ENCODE peak calls at places on chromosome 22, in eight cellular contexts. P is A549; L is Caki2; F is RPMI7951; I is fibroblast of lung; Q is activated T-helper 9 cell treated with anti-CD3 and anti-CD28 coated beads, Interleukin-2, amount 50 U/mL, for 16 hours; D is CD8-positive, alpha-beta memory T cell; M is activated T-cell treated with anti-CD3 and anti-CD28 coated beads, Interleukin-2, amount 50 U/mL, for 72 hours. Y is an unnamed sample.

GRCh38 chr22:22855617-22856308 is 31.9 kb upstream of the IGLL5 start:
- DNase-seq in D (peak), Q (no peak), I (no peak), L (no peak), F (peak), M (peak), P (no peak), Y (peak)

GRCh38 chr22:33337524-33337923 is 279.3 kb upstream of the SYN3 start:
- DNase-seq in I (no peak), P (no peak), F (no peak), D (no peak), M (no peak), Q (no peak), L (peak), Y (no peak)

GRCh38 chr22:41407433-41407832 is 25.7 kb downstream of the TEF start:
- DNase-seq in D (no peak), I (no peak), F (no peak), M (no peak), Q (no peak), L (no peak), P (no peak), Y (no peak)

GRCh38 chr22:50399751-50400331 is 56.7 kb downstream of the PPP6R2 start:
- DNase-seq in I (no peak), D (no peak), L (peak), F (peak), Q (no peak), P (peak), M (peak), Y (peak)

GRCh38 chr22:38963872-38964271 is 6.5 kb downstream of the APOBEC3A start:
- DNase-seq in F (no peak), L (no peak), M (no peak), I (no peak), D (no peak), Q (no peak), P (no peak), Y (no peak)

GRCh38 chr22:42361523-42361922 is 70.7 kb downstream of the NFAM1 start:
- DNase-seq in Q (no peak), M (no peak), P (no peak), L (no peak), F (no peak), D (no peak), I (no peak), Y (no peak)

GRCh38 chr22:46007848-46008261 is 30.9 kb upstream of the WNT7B start:
- DNase-seq in I (peak), Q (no peak), F (no peak), M (no peak), D (no peak), L (no peak), P (no peak), Y (no peak)

GRCh38 chr22:44259366-44260215 is 53.2 kb downstream of the SHISAL1 start:
- DNase-seq in D (no peak), F (no peak), P (no peak), M (no peak), L (no peak), I (no peak), Q (no peak), Y (no peak)

GRCh38 chr22:37230673-37231405 is 13.2 kb downstream of the RAC2 start:
- DNase-seq in D (peak), I (no peak), Q (peak), P (no peak), M (peak), F (no peak), L (no peak), Y (no peak)

GRCh38 chr22:34902335-34902734 is 163.6 kb upstream of the ISX start:
- DNase-seq in F (peak), M (no peak), I (no peak), L (no peak), Q (no peak), D (no peak), P (no peak), Y (no peak)

GRCh38 chr22:47558828-47559700 is 796.6 kb downstream of the TBC1D22A start:
- DNase-seq in L (no peak), M (no peak), P (no peak), D (no peak), F (no peak), Q (no peak), I (no peak), Y (no peak)

GRCh38 chr22:31055322-31056159 is 25.6 kb upstream of the SMTN start:
- DNase-seq in Q (no peak), I (peak), P (peak), F (peak), L (peak), M (no peak), D (no peak), Y (no peak)

GRCh38 chr22:50702261-50702671 is 29.6 kb downstream of the SHANK3 start:
- DNase-seq in P (no peak), L (no peak), D (no peak), Q (no peak), F (no peak), M (no peak), I (no peak), Y (no peak)

GRCh38 chr22:22357024-22357868 is 112.7 kb downstream of the VPREB1 start:
- DNase-seq in M (peak), D (peak), Q (peak), F (peak), L (peak), I (peak), P (peak), Y (peak)

GRCh38 chr22:29216011-29216872 is 10.5 kb downstream of the EMID1 start:
- DNase-seq in Q (no peak), F (no peak), D (no peak), L (no peak), I (no peak), M (no peak), P (no peak), Y (no peak)

GRCh38 chr22:30187726-30188407 is 58.7 kb downstream of the LIF start:
- DNase-seq in L (no peak), Q (no peak), I (peak), M (no peak), F (no peak), P (no peak), D (no peak), Y (no peak)

GRCh38 chr22:40238425-40239344 is 61.0 kb downstream of the TNRC6B start:
- DNase-seq in I (peak), D (no peak), F (peak), Q (no peak), P (peak), M (no peak), L (peak), Y (no peak)

GRCh38 chr22:25120093-25120561 is 79.5 kb upstream of the CRYBB3 start:
- DNase-seq in I (no peak), P (no peak), F (peak), D (no peak), L (peak), Q (no peak), M (no peak), Y (no peak)

GRCh38 chr22:33030923-33031525 is 27.2 kb downstream of the SYN3 start:
- DNase-seq in I (no peak), M (no peak), L (no peak), P (no peak), F (no peak), D (no peak), Q (no peak), Y (no peak)

GRCh38 chr22:28585324-28585723 is 94.3 kb downstream of the TTC28 start:
- DNase-seq in P (no peak), D (no peak), Q (no peak), I (no peak), M (no peak), L (no peak), F (no peak), Y (no peak)

GRCh38 chr22:48575567-48576332 is 1251.9 kb downstream of the BRD1 start:
- DNase-seq in M (no peak), F (no peak), I (no peak), Q (no peak), L (no peak), D (no peak), P (no peak), Y (no peak)

GRCh38 chr22:31148953-31149627 is 8.8 kb upstream of the PLA2G3 start:
- DNase-seq in L (peak), M (peak), Q (no peak), I (peak), F (peak), D (no peak), P (peak), Y (peak)

GRCh38 chr22:30600925-30601324 is 6.0 kb upstream of the TCN2 start:
- DNase-seq in Q (no peak), P (no peak), L (no peak), D (no peak), I (no peak), F (no peak), M (no peak), Y (no peak)

GRCh38 chr22:17272511-17272991 is 53.3 kb upstream of the ADA2 start:
- DNase-seq in D (no peak), I (no peak), M (no peak), L (no peak), P (no peak), Q (no peak), F (no peak), Y (no peak)

GRCh38 chr22:43439368-43440102 is 27.7 kb downstream of the MPPED1 start:
- DNase-seq in M (no peak), I (no peak), F (no peak), L (no peak), Q (no peak), P (no peak), D (no peak), Y (no peak)

GRCh38 chr22:19497245-19497644 is 17.5 kb downstream of the CDC45 start:
- DNase-seq in M (no peak), P (no peak), I (peak), D (no peak), F (peak), L (no peak), Q (no peak), Y (no peak)

GRCh38 chr22:26286091-26286780 is 117.0 kb downstream of the SEZ6L start:
- DNase-seq in F (no peak), L (no peak), D (no peak), P (no peak), I (no peak), Q (no peak), M (no peak), Y (no peak)

GRCh38 chr22:45212992-45213751 is 27.5 kb downstream of the KIAA0930 start:
- DNase-seq in Q (no peak), I (peak), M (no peak), P (no peak), L (peak), F (peak), D (no peak), Y (no peak)

GRCh38 chr22:40709752-40710413 is 30.6 kb downstream of the MCHR1 start:
- DNase-seq in D (no peak), Q (no peak), M (no peak), P (no peak), L (no peak), I (peak), F (peak), Y (peak)

GRCh38 chr22:17098379-17098819 is 13.6 kb downstream of the IL17RA start:
- DNase-seq in L (no peak), Q (no peak), I (no peak), P (no peak), F (no peak), M (no peak), D (no peak), Y (peak)

GRCh38 chr22:38531251-38531956 is 25.3 kb upstream of the DDX17 start:
- DNase-seq in Q (no peak), F (no peak), P (no peak), D (no peak), I (no peak), L (no peak), M (no peak), Y (no peak)

GRCh38 chr22:39300198-39300830 is 19.1 kb downstream of the RPL3 start:
- DNase-seq in P (no peak), Q (no peak), M (no peak), L (no peak), F (peak), I (peak), D (no peak), Y (no peak)

GRCh38 chr22:38953577-38954413 is 3.6 kb upstream of the APOBEC3A start:
- DNase-seq in L (no peak), F (no peak), I (no peak), Q (peak), D (no peak), M (peak), P (peak), Y (no peak)

GRCh38 chr22:41338614-41339212 is 37.4 kb downstream of the ZC3H7B start:
- DNase-seq in Q (no peak), D (no peak), M (no peak), F (no peak), P (no peak), L (no peak), I (peak), Y (no peak)

GRCh38 chr22:26674211-26675190 is 17.1 kb downstream of the MIAT start:
- DNase-seq in F (no peak), I (no peak), Q (no peak), M (no peak), L (peak), P (no peak), D (peak), Y (no peak)